ENCODE peak calls at places on chromosomes 6 and 20, in eight cellular contexts. V, R, I, E, D, P, S and K are unnamed samples.
A peak's percentile ranks its signal among the peaks of the same experiment; 100 is the strongest.

GRCh38 chr20:5977223-5977622 is 26.8 kb downstream of the MCM8 start:
- DNase-seq in E (peak; percentile 20), D (no peak), P (no peak), V (no peak), R (no peak), S (no peak), I (no peak), K (no peak)

GRCh38 chr6:73308712-73309533 is 45.2 kb downstream of the DPPA5 start:
- DNase-seq in I (no peak), R (no peak), P (no peak), V (no peak), S (no peak), D (no peak), E (no peak), K (no peak)

GRCh38 chr20:51767867-51768758 is at the start of gene ATP9A:
- DNase-seq in E (peak; percentile 30), D (no peak), S (peak; percentile 69), I (no peak), V (peak; percentile 51), P (peak; percentile 37), R (peak; percentile 64), K (peak; percentile 12)

GRCh38 chr20:10469599-10469998 is 34.5 kb downstream of the SLX4IP start:
- DNase-seq in D (no peak), P (peak; percentile 42), E (peak; percentile 85), R (no peak), I (peak; percentile 77), S (peak; percentile 88), V (peak; percentile 50), K (peak; percentile 20)

GRCh38 chr6:117906905-117907599 is at the start of gene SLC35F1:
- DNase-seq in I (peak; percentile 5), S (no peak), D (no peak), P (peak; percentile 41), V (no peak), E (peak; percentile 33), R (peak; percentile 40), K (no peak)

GRCh38 chr6:169101981-169102380 is 151.7 kb downstream of the THBS2 start:
- DNase-seq in S (no peak), I (no peak), V (no peak), E (no peak), D (no peak), R (no peak), P (no peak), K (no peak)

GRCh38 chr20:61832181-61832580 is 233.5 kb downstream of the TAF4 start:
- DNase-seq in I (no peak), E (no peak), R (no peak), P (no peak), S (no peak), V (no peak), D (no peak), K (no peak)

GRCh38 chr6:111666812-111667211 is 61.1 kb upstream of the TRAF3IP2 start:
- DNase-seq in I (no peak), R (no peak), D (no peak), S (no peak), V (no peak), E (no peak), P (no peak), K (no peak)

GRCh38 chr20:61584851-61585250 is 332.8 kb downstream of the CDH4 start:
- DNase-seq in D (no peak), V (no peak), P (no peak), I (no peak), R (no peak), E (no peak), S (no peak), K (no peak)

GRCh38 chr6:90548001-90548400 is 38.9 kb downstream of the MAP3K7 start:
- DNase-seq in V (no peak), D (no peak), P (no peak), E (no peak), S (no peak), R (no peak), I (no peak), K (no peak)
- TF ChIP-seq CTCF in V (no peak), D (no peak), P (no peak), E (no peak), S (no peak), R (no peak), I (no peak), K (no peak)

GRCh38 chr6:87574237-87574636 is 15.6 kb downstream of the RARS2 start:
- DNase-seq in D (no peak), I (peak; percentile 75), P (no peak), V (no peak), R (no peak), S (no peak), E (no peak), K (no peak)

GRCh38 chr6:87572860-87573259 is 16.9 kb downstream of the RARS2 start:
- DNase-seq in E (no peak), V (no peak), I (no peak), P (no peak), S (no peak), D (no peak), R (no peak), K (no peak)

GRCh38 chr6:87572031-87572430 is 17.8 kb downstream of the RARS2 start:
- DNase-seq in D (no peak), I (no peak), P (no peak), S (no peak), V (no peak), E (no peak), R (no peak), K (no peak)

GRCh38 chr6:87575423-87575822 is 14.4 kb downstream of the RARS2 start:
- DNase-seq in D (no peak), E (no peak), S (no peak), V (no peak), R (no peak), P (no peak), I (no peak), K (no peak)

DNA sequence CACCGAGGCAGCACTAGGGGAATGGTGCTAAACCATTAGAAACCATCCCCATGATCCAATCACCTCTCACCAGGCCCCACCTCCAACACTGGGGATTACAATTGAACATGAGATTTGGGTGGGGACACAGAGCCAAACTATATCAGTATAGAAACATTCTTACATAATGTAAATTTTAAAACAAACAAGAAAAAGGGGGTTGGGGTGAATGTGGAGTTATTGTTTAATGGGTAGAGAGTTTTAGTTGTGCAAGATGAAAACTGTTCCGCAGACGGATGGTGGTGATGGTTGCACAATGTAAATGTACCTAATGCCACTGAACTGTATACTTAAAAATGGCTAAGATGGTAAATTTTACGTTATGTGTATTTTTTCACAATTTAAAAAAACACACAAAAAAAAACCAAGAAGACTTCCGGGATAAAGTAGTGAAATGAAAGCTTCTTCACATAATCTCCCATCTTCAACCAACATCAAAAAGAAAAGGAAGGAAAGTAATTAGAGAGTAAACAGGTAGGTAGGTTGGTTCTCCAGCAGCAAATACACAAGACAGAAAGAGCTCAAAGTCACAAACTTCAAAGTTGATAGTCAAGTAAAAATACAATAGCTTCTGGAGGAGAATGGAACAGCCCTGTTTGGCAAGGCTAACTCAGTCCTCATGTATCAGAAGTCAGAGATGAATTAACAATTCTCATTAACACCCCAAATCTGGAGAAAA is 16.3 kb downstream of the RARS2 start:
- DNase-seq in R (no peak), E (no peak), I (peak; percentile 31), S (no peak), V (no peak), D (no peak), P (no peak), K (no peak)
- H3K27ac ChIP-seq in R (no peak overlapping the region), E (no peak overlapping the region), I (peak overlapping the region; percentile 59), S (no peak overlapping the region), V (no peak overlapping the region), D (no peak overlapping the region), P (peak overlapping the region; percentile 46), K (no peak overlapping the region)

GRCh38 chr6:44219815-44220784 is 3.3 kb upstream of the SLC29A1 start:
- DNase-seq in R (no peak), I (no peak), E (no peak), V (no peak), P (no peak), S (no peak), D (no peak), K (no peak)

GRCh38 chr6:44220913-44221290 is 2.5 kb upstream of the SLC29A1 start:
- DNase-seq in I (no peak), E (no peak), P (no peak), S (no peak), D (no peak), V (no peak), R (no peak), K (no peak)

GRCh38 chr6:44217332-44218143 is 812 bp downstream of the MYMX start:
- DNase-seq in V (no peak), E (no peak), S (peak; percentile 92), I (no peak), P (no peak), D (no peak), R (peak; percentile 54), K (peak; percentile 51)

GRCh38 chr6:44221291-44221960 is 2.0 kb upstream of the SLC29A1 start:
- DNase-seq in E (peak; percentile 88), I (peak; percentile 85), R (peak; percentile 92), S (peak; percentile 98), P (peak; percentile 85), V (peak; percentile 94), D (peak; percentile 97), K (peak; percentile 96)

DNA sequence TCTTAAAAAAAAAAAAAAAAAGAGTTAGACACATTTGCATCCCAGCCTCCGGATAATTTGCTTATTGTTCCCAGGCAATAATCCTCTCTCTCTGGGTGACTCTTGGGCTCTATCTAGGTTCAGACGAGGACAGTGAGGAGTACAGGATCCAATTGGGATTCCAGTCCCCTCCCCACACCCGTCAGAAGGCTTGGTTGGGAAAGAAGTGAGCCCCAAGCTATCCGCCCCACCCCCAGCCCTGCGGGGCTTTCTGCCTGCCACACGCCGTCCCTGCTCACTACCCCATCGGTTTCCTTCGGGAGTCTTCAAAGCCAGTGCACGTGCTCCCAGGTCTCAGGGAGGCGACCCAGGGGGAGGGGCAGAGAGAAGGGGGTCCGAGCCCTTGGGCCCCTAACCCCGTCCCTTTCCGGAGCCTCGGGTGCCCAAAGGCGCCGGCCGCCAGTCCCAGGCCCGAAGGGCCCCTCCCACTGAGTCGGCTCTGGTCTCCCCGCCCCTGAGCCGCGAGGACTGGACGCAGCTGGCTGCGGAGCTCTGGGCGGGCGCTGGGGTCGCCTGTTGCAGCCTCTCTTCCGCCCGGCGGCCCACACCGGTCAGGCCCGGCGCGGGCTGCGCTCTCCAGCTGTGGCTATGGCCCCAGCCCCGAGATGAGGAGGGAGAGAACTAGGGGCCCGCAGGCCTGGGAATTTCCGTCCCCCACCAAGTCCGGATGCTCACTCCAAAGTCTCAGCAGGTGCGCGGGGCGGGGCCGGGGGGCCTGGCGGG is 2.5 kb downstream of the MYMX start:
- DNase-seq in S (peak; percentile 95), V (peak; percentile 87), E (peak; percentile 54), R (peak; percentile 88), P (peak; percentile 81), I (peak; percentile 80), D (peak; percentile 78), K (peak; percentile 65)
- TF ChIP-seq POLR2A in S (peak; percentile 63), V (peak; percentile 27), E (peak; percentile 56), R (peak; percentile 57), P (peak; percentile 60), I (no peak), D (peak; percentile 73), K (peak; percentile 72)

DNA sequence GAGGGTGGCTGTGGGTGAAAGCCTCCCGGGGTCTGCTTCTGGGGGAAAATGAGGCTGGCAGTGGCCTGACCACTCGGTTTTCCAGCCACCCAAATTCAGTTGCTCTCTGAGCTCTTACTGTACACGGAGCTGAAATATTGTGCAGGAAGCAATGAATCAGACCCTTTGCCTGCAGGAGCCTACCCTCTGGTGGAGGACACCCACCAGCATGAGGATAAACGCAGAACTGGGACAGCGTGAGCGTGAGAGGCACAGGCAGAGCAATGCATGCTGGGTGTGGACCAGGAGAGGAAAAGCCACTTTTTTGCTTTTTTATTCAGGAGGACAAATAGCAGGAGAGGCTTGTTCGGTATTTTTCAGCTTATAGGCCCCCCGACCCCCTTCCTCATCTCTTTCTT is 298.1 kb downstream of the QKI start:
- DNase-seq in P (no peak), D (no peak), R (no peak), S (no peak), I (no peak), V (no peak), E (no peak), K (no peak)
- TF ChIP-seq CTCF in P (no peak), D (no peak), R (no peak), S (no peak), I (no peak), V (no peak), E (no peak), K (no peak)